ENCODE peak calls at places on chromosomes 2 and 18, in eight cellular contexts. H is colonic mucosa; K is DND-41; M is mammary epithelial cell; P is heart right ventricle; S is ascending aorta; C is PC-3; U is CD8-positive, alpha-beta T cell. T is an unnamed sample. For H3K36me3, the result is how much of the 10 kb centered on the place peaks cover.

GRCh38 chr18:54828290-54828871 is at the start of gene RAB27B:
- DNase-seq in M (peak), U (peak), P (peak), C (peak), H (peak), S (peak), K (peak), T (peak)

GRCh38 chr2:237613679-237614078 is 13.7 kb upstream of the LRRFIP1 start:
- DNase-seq in H (no peak), U (no peak), C (no peak), K (no peak), M (no peak), S (no peak), P (no peak), T (no peak)

GRCh38 chr2:173051463-173051862 is 24.2 kb upstream of the MAP3K20 start:
- DNase-seq in H (no peak), M (no peak), K (no peak), U (no peak), P (no peak), S (no peak), C (peak), T (no peak)

GRCh38 chr2:29920631-29921559 is 491 bp downstream of the ALK start:
- DNase-seq in P (no peak), H (no peak), K (no peak), U (no peak), C (peak), M (peak), S (no peak), T (no peak)

GRCh38 chr2:176147790-176148496 is 3.4 kb upstream of the HOXD4 start:
- DNase-seq in C (no peak), S (peak), H (no peak), P (no peak), M (no peak), U (no peak), K (no peak), T (no peak)

GRCh38 chr18:69880083-69880482 is 67.6 kb downstream of the CD226 start:
- DNase-seq in C (no peak), M (no peak), U (no peak), H (no peak), P (no peak), S (no peak), K (no peak), T (no peak)

GRCh38 chr18:62201870-62202269 is 14.8 kb downstream of the RELCH start:
- DNase-seq in S (no peak), H (no peak), K (no peak), U (no peak), P (no peak), C (peak), M (peak), T (peak)

GRCh38 chr2:120310136-120310535 is 35.8 kb upstream of the INHBB start:
- DNase-seq in P (no peak), C (no peak), U (no peak), K (no peak), M (no peak), S (no peak), H (no peak), T (no peak)

GRCh38 chr2:19357383-19358241 is 811 bp downstream of the OSR1 start:
- DNase-seq in M (peak), C (peak), K (no peak), P (no peak), U (no peak), S (peak), H (no peak), T (peak)

GRCh38 chr2:117972466-117973123 is 41.3 kb downstream of the CCDC93 start:
- DNase-seq in C (no peak), K (no peak), H (no peak), P (no peak), S (no peak), M (no peak), U (no peak), T (peak)

GRCh38 chr2:53690876-53691275 is 76.7 kb upstream of the CHAC2 start:
- DNase-seq in C (no peak), K (no peak), M (no peak), U (no peak), S (no peak), H (no peak), P (no peak), T (no peak)

GRCh38 chr18:12858961-12859360 is 25.1 kb downstream of the PTPN2 start:
- DNase-seq in P (no peak), M (no peak), K (no peak), S (no peak), H (no peak), U (no peak), C (no peak), T (no peak)

GRCh38 chr2:46025081-46025480 is 272.1 kb upstream of the EPAS1 start:
- DNase-seq in S (no peak), C (no peak), M (no peak), P (no peak), K (no peak), H (no peak), U (no peak), T (no peak)

GRCh38 chr2:194610297-194610696 is 1046.7 kb upstream of the SLC39A10 start:
- DNase-seq in P (no peak), S (no peak), C (no peak), H (no peak), U (no peak), K (no peak), M (no peak), T (no peak)

GRCh38 chr18:48470484-48471180 is 61.4 kb upstream of the ZBTB7C start:
- DNase-seq in C (no peak), H (no peak), M (no peak), K (no peak), P (no peak), S (no peak), U (no peak), T (no peak)

GRCh38 chr2:67002618-67003371 is 394.3 kb upstream of the ETAA1 start:
- DNase-seq in P (no peak), U (no peak), M (no peak), K (no peak), C (no peak), S (no peak), H (no peak), T (no peak)

GRCh38 chr18:51300912-51301311 is 103.4 kb upstream of the MEX3C start:
- DNase-seq in P (no peak), K (no peak), H (no peak), S (no peak), U (no peak), C (no peak), M (no peak), T (no peak)

GRCh38 chr18:77132369-77133050 is at the start of gene MBP:
- DNase-seq in K (peak), P (peak), H (peak), S (peak), C (peak), U (peak), M (peak), T (peak)

GRCh38 chr2:189261431-189261841 is 81.9 kb upstream of the COL5A2 start:
- DNase-seq in C (peak), K (no peak), M (peak), P (no peak), H (no peak), U (no peak), S (no peak), T (no peak)

GRCh38 chr18:30454920-30455319 is 587.6 kb downstream of the DSC3 start:
- DNase-seq in P (no peak), K (no peak), S (no peak), C (no peak), U (no peak), M (no peak), H (no peak), T (no peak)

GRCh38 chr18:44901283-44901682 is 220.6 kb downstream of the SETBP1 start:
- DNase-seq in H (no peak), K (no peak), C (no peak), U (no peak), M (no peak), S (no peak), P (no peak), T (no peak)

GRCh38 chr2:137964066-137964858 is at the start of gene HNMT:
- DNase-seq in P (peak), K (no peak), U (no peak), C (peak), M (peak), H (peak), S (peak), T (peak)

GRCh38 chr2:169676357-169676756 is 17.8 kb downstream of the CFAP210 start:
- DNase-seq in K (no peak), P (no peak), M (no peak), U (no peak), H (no peak), S (no peak), C (peak), T (no peak)
- TF ChIP-seq CTCF in K (no peak), P (peak), M (no peak), U (no peak), H (no peak), S (no peak), C (peak), T (peak)

GRCh38 chr2:101847661-101848339 is 144.0 kb upstream of the IL1R2 start:
- DNase-seq in U (no peak), P (no peak), C (peak), S (no peak), H (no peak), K (no peak), M (no peak), T (no peak)
- H3K36me3 ChIP-seq in U (under half), P (under half), C (half or more), S (under half), H (under half), K (half or more), M (under half), T (half or more)

GRCh38 chr18:28999711-29000110 is 822.8 kb upstream of the CDH2 start:
- DNase-seq in S (no peak), K (no peak), H (no peak), M (no peak), U (no peak), P (no peak), C (no peak), T (no peak)

DNA sequence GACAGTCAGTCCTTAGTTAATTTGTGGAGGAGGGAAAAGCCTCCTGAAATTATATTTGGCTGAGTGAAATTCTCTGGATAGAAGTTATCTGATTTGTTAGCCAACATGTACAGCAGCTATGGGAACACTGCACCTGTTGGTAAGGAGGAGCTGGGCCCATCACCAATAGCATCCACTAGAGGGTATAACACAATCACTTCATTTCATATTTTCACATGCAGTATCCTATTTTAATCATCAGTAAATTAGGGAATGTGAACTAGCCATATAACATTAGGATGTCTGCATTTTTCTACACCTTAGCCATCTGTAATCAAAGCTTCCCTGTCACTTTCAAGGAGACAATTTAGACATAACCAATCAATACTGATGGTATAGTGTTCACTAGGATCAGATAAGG is 818.4 kb upstream of the CDH2 start:
- DNase-seq in C (peak), P (no peak), H (no peak), S (no peak), U (no peak), K (no peak), M (no peak), T (no peak)
- TF ChIP-seq CTCF in C (peak), P (no peak), H (no peak), S (no peak), U (no peak), K (peak), M (peak), T (peak)

DNA sequence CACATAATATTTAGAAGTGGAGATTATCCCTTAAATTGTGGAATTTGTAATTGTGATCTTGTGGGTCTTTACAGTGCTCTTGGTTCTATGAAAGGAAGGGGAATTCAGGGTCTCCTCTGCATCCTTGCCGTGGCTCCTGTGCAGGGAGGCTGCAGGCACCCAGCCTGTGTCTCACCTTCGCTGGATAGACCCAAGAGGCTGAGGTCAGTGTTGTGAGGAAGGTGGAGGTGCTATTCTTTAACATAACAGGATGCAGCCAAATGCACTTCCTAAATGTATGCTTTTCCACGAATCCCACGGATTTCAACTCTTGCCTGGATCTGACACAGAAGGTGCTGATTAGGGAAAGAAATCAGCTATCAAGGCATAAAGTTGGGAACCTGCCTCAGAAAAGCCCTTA is 69.5 kb downstream of the TMEM18 start:
- DNase-seq in C (no peak), K (no peak), P (no peak), M (no peak), S (no peak), U (no peak), H (no peak), T (no peak)
- H3K36me3 ChIP-seq in C (under half), K (under half), P (under half), M (under half), S (under half), U (under half), H (under half), T (under half)

GRCh38 chr18:67281746-67282145 is 234.8 kb downstream of the DSEL start:
- DNase-seq in K (no peak), C (no peak), M (no peak), H (no peak), U (no peak), P (no peak), S (no peak), T (no peak)

GRCh38 chr18:67280843-67281242 is 235.7 kb downstream of the DSEL start:
- DNase-seq in C (no peak), P (no peak), K (no peak), U (no peak), M (no peak), S (no peak), H (no peak), T (no peak)

GRCh38 chr18:67282796-67283195 is 233.7 kb downstream of the DSEL start:
- DNase-seq in S (no peak), C (no peak), P (no peak), U (no peak), M (no peak), H (no peak), K (no peak), T (no peak)

GRCh38 chr18:67273288-67273687 is 243.2 kb downstream of the DSEL start:
- DNase-seq in S (no peak), K (no peak), M (no peak), H (no peak), U (no peak), C (no peak), P (no peak), T (no peak)

DNA sequence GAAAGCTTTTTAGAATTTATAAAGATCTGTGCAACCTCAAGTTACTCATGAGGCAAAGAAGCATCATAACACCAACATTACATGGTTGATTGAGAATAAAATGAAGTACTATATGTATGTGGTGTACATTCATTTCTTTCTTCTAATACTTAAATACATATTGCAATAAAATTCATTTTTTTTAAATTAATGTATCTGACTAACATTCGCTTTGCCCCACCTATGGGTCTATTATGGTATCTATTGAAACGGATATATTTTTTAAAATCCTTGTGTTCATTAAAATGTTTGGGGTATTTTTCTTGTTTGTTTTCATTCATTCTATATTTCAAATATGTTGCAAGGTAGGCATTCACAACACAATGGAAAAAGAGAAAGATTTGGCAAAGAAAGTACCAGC is 237.5 kb downstream of the DSEL start:
- DNase-seq in K (no peak), M (no peak), H (no peak), P (no peak), C (no peak), S (no peak), U (no peak), T (no peak)
- TF ChIP-seq CTCF in K (no peak), M (peak), H (no peak), P (no peak), C (peak), S (no peak), U (no peak), T (peak)

GRCh38 chr2:61185329-61185728 is 23.3 kb downstream of the C2orf74 start:
- DNase-seq in K (no peak), M (no peak), H (no peak), S (no peak), C (no peak), P (no peak), U (no peak), T (no peak)
- H3K36me3 ChIP-seq in K (half or more), M (half or more), H (under half), S (half or more), C (half or more), P (half or more), U (half or more), T (half or more)